ENCODE peak calls at places on chromosomes 6 and 20, in five cellular contexts. L, H, P, V and X are unnamed samples.

GRCh38 chr6:35401514-35401913 is 50.6 kb upstream of the FANCE start:
- DNase-seq in L (no peak), P (no peak), V (no peak), H (no peak), X (no peak)

GRCh38 chr20:39066464-39066863 is 104.3 kb downstream of the DHX35 start:
- DNase-seq in H (no peak), V (no peak), P (no peak), L (no peak), X (no peak)

GRCh38 chr6:170135821-170136471 is 154.9 kb downstream of the DLL1 start:
- DNase-seq in V (peak; percentile 38), P (no peak), L (no peak), H (no peak), X (no peak)

GRCh38 chr20:32004963-32005362 is 5.3 kb upstream of the CCM2L start:
- DNase-seq in V (no peak), H (no peak), P (no peak), L (no peak), X (no peak)

GRCh38 chr6:93964296-93964695 is 544.9 kb upstream of the EPHA7 start:
- DNase-seq in P (no peak), V (no peak), H (no peak), L (no peak), X (no peak)

GRCh38 chr6:52526634-52527033 is 50.2 kb downstream of the TRAM2 start:
- DNase-seq in V (no peak), P (no peak), H (no peak), L (no peak), X (no peak)

GRCh38 chr6:89388846-89389245 is 23.2 kb downstream of the RRAGD start:
- DNase-seq in H (no peak), P (no peak), L (no peak), V (no peak), X (no peak)

GRCh38 chr20:56722042-56722441 is 92.9 kb downstream of the TFAP2C start:
- DNase-seq in L (no peak), V (peak; percentile 19), P (no peak), H (no peak), X (no peak)

GRCh38 chr6:138465007-138465645 is 34.2 kb downstream of the NHSL1 start:
- DNase-seq in P (no peak), L (no peak), V (no peak), H (no peak), X (no peak)

GRCh38 chr20:9228774-9229450 is 160.0 kb downstream of the PLCB4 start:
- DNase-seq in V (no peak), P (no peak), H (no peak), L (no peak), X (no peak)

GRCh38 chr6:32488085-32488484 is 42.0 kb downstream of the HLA-DRB5 start:
- DNase-seq in P (no peak), H (no peak), V (no peak), L (no peak), X (no peak)

GRCh38 chr20:32603046-32603726 is 18.1 kb upstream of the NOL4L start:
- DNase-seq in H (no peak), P (no peak), V (no peak), L (no peak), X (no peak)

GRCh38 chr6:16725145-16725864 is 36.0 kb downstream of the ATXN1 start:
- DNase-seq in L (no peak), V (no peak), P (no peak), H (no peak), X (no peak)

GRCh38 chr6:49713346-49713745 is at the start of gene CRISP2:
- DNase-seq in P (no peak), L (no peak), V (no peak), H (no peak), X (no peak)

GRCh38 chr20:8756410-8756809 is 312.5 kb upstream of the PLCB4 start:
- DNase-seq in P (no peak), H (no peak), V (no peak), L (no peak), X (no peak)

GRCh38 chr20:53057579-53057978 is 85.4 kb downstream of the TSHZ2 start:
- DNase-seq in P (no peak), H (no peak), V (no peak), L (no peak), X (no peak)

GRCh38 chr20:62606551-62607201 is 35.6 kb upstream of the SLCO4A1 start:
- DNase-seq in H (no peak), P (peak; percentile 96), L (no peak), V (peak; percentile 73), X (no peak)

GRCh38 chr20:36644032-36644712 is 1.8 kb downstream of the SLA2 start:
- DNase-seq in V (no peak), P (no peak), H (peak; percentile 18), L (no peak), X (no peak)

GRCh38 chr20:51327251-51327841 is 215.2 kb downstream of the NFATC2 start:
- DNase-seq in H (no peak), P (no peak), V (no peak), L (no peak), X (no peak)

GRCh38 chr20:47198996-47199552 is 157.4 kb downstream of the ZMYND8 start:
- DNase-seq in L (no peak), H (no peak), P (no peak), V (no peak), X (no peak)

GRCh38 chr6:169282043-169282442 is 28.4 kb upstream of the THBS2 start:
- DNase-seq in H (no peak), V (no peak), P (no peak), L (no peak), X (no peak)

GRCh38 chr6:96433950-96434349 is 87.7 kb upstream of the UFL1 start:
- DNase-seq in V (no peak), L (no peak), H (no peak), P (no peak), X (no peak)